ENCODE peak calls at places on chromosomes 6 and 20, in five cellular contexts. R, U, O, J and Z are unnamed samples.

GRCh38 chr6:78243519-78243918 is 590.7 kb downstream of the MEI4 start:
- DNase-seq in R (no peak), J (no peak), U (peak), O (no peak), Z (no peak)

GRCh38 chr6:104766601-104767000 is 93.1 kb downstream of the HACE1 start:
- DNase-seq in O (no peak), R (no peak), U (no peak), J (no peak), Z (no peak)

GRCh38 chr6:106963544-106963943 is 11.0 kb downstream of the CD24 start:
- DNase-seq in O (no peak), J (no peak), U (no peak), R (no peak), Z (no peak)

GRCh38 chr20:46324379-46324778 is 16.1 kb upstream of the CDH22 start:
- DNase-seq in R (no peak), U (no peak), J (no peak), O (no peak), Z (no peak)

GRCh38 chr6:81814365-81815109 is 62.1 kb upstream of the TENT5A start:
- DNase-seq in R (no peak), J (no peak), O (no peak), U (no peak), Z (no peak)

GRCh38 chr20:32495217-32495565 is 89.9 kb downstream of the NOL4L start:
- DNase-seq in U (no peak), O (no peak), R (no peak), J (no peak), Z (no peak)

GRCh38 chr6:110043366-110043994 is 65.4 kb downstream of the GPR6 start:
- DNase-seq in O (no peak), U (no peak), J (no peak), R (no peak), Z (no peak)

GRCh38 chr6:45633272-45633908 is 255.7 kb upstream of the SUPT3H start:
- DNase-seq in R (no peak), J (no peak), U (no peak), O (no peak), Z (no peak)

GRCh38 chr20:417801-418342 is 9.8 kb downstream of the RBCK1 start:
- DNase-seq in U (no peak), O (no peak), R (no peak), J (no peak), Z (no peak)

GRCh38 chr6:160069050-160069454 is 52.6 kb upstream of the SLC22A1 start:
- DNase-seq in J (no peak), U (no peak), R (no peak), O (no peak), Z (no peak)

GRCh38 chr20:44735816-44736169 is 9.9 kb upstream of the KCNK15 start:
- DNase-seq in R (no peak), O (no peak), J (no peak), U (no peak), Z (no peak)

GRCh38 chr20:10705801-10706459 is 32.1 kb upstream of the JAG1 start:
- DNase-seq in J (no peak), O (no peak), U (no peak), R (no peak), Z (no peak)

GRCh38 chr6:74518035-74518434 is 687.8 kb downstream of the COL12A1 start:
- DNase-seq in U (no peak), J (no peak), R (no peak), O (no peak), Z (no peak)

GRCh38 chr6:158604048-158604406 is 40.5 kb downstream of the DYNLT1 start:
- DNase-seq in R (no peak), O (no peak), J (no peak), U (no peak), Z (no peak)

GRCh38 chr6:9143140-9143539 is 707.8 kb upstream of the SLC35B3 start:
- DNase-seq in J (no peak), R (no peak), U (no peak), O (no peak), Z (no peak)

GRCh38 chr6:19312291-19312978 is 524.7 kb upstream of the ID4 start:
- DNase-seq in O (peak), R (no peak), J (no peak), U (no peak), Z (no peak)

GRCh38 chr20:39067526-39068216 is 105.5 kb downstream of the DHX35 start:
- DNase-seq in U (no peak), J (no peak), R (no peak), O (no peak), Z (no peak)

GRCh38 chr20:62653951-62654685 is 11.8 kb downstream of the SLCO4A1 start:
- DNase-seq in U (no peak), R (no peak), J (no peak), O (peak), Z (no peak)

GRCh38 chr6:138555294-138555988 is 56.1 kb upstream of the NHSL1 start:
- DNase-seq in R (no peak), O (no peak), U (no peak), J (no peak), Z (no peak)

GRCh38 chr6:35776364-35777215 is at the start of gene CLPSL2:
- DNase-seq in R (no peak), U (peak), J (no peak), O (peak), Z (no peak)